ENCODE peak calls at places on chromosomes 1 and 21, in six cellular contexts. F, W, I, A, G and B are unnamed samples. For H3K4me1, the result is how much of the 10 kb centered on the place peaks cover.

GRCh38 chr21:43585924-43586411 is 73.3 kb downstream of the HSF2BP start:
- DNase-seq in F (peak), W (peak), I (peak), A (no peak), G (no peak), B (peak)

GRCh38 chr1:27513958-27514357 is 24.0 kb upstream of the WASF2 start:
- DNase-seq in F (no peak), W (no peak), I (no peak), A (no peak), G (peak), B (no peak)

GRCh38 chr21:37224861-37225260 is 42.3 kb downstream of the VPS26C start:
- DNase-seq in F (no peak), W (no peak), I (no peak), A (no peak), G (no peak), B (no peak)

GRCh38 chr1:96096138-96097011 is 625.2 kb upstream of the PTBP2 start:
- DNase-seq in F (no peak), W (no peak), I (no peak), A (no peak), G (no peak), B (no peak)

GRCh38 chr1:234925440-234926251 is 203.0 kb downstream of the TOMM20 start:
- DNase-seq in F (peak), W (no peak), I (peak), A (no peak), G (no peak), B (no peak)

GRCh38 chr1:157289424-157290105 is 151.4 kb upstream of the ETV3 start:
- DNase-seq in F (no peak), W (no peak), I (no peak), A (no peak), G (no peak), B (peak)

GRCh38 chr1:177975588-177976495 is 6.0 kb upstream of the SEC16B start:
- DNase-seq in F (no peak), W (no peak), I (no peak), A (no peak), G (no peak), B (no peak)

GRCh38 chr1:219119839-219120238 is 53.8 kb upstream of the LYPLAL1 start:
- DNase-seq in F (no peak), W (no peak), I (no peak), A (no peak), G (no peak), B (no peak)

GRCh38 chr1:162823771-162824525 is 33.4 kb downstream of the HSD17B7 start:
- DNase-seq in F (no peak), W (no peak), I (no peak), A (no peak), G (no peak), B (no peak)

GRCh38 chr21:17416139-17416538 is 96.7 kb upstream of the CXADR start:
- DNase-seq in F (no peak), W (no peak), I (no peak), A (no peak), G (no peak), B (no peak)

GRCh38 chr1:154730986-154731489 is 123.1 kb upstream of the ADAR start:
- DNase-seq in F (no peak), W (peak), I (no peak), A (no peak), G (no peak), B (no peak)

GRCh38 chr1:117698398-117699160 is 92.7 kb downstream of the TENT5C start:
- DNase-seq in F (no peak), W (no peak), I (no peak), A (no peak), G (no peak), B (peak)

GRCh38 chr1:221611930-221612777 is 129.7 kb downstream of the DUSP10 start:
- DNase-seq in F (peak), W (peak), I (peak), A (peak), G (peak), B (no peak)

GRCh38 chr1:233865902-233866301 is 38.6 kb upstream of the SLC35F3 start:
- DNase-seq in F (no peak), W (no peak), I (no peak), A (no peak), G (no peak), B (no peak)

GRCh38 chr1:27405074-27405473 is 12.7 kb downstream of the GPR3 start:
- DNase-seq in F (no peak), W (no peak), I (peak), A (no peak), G (no peak), B (no peak)

GRCh38 chr1:64242895-64243756 is 39.7 kb downstream of the UBE2U start:
- DNase-seq in F (peak), W (no peak), I (no peak), A (no peak), G (no peak), B (no peak)

DNA sequence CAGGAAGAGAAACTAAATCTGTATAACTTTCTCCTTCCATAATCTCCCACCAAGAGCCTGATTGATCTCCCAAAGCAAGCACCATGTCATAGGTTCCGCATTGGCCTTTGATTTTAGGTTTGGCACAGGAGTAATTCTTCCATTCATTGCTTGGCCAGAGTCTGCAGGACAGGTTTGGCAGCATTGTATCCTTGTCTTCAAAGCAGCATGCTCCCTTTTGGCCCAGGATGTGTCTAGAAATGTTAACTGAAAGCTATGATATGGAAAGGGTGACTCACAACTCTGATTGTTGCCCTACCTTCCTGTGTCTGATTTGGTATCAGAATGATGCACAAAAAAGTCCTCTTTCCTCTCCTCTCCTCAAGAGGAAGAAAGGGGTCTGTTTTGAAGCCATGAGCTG is 824.3 kb upstream of the PRMT6 start:
- DNase-seq in F (no peak), W (no peak), I (no peak), A (no peak), G (no peak), B (no peak)
- H3K4me1 ChIP-seq in F (under half), W (under half), I (under half), A (under half), G (under half), B (under half)

GRCh38 chr1:151056574-151056973 is 2.8 kb downstream of the CDC42SE1 start:
- DNase-seq in F (no peak), W (peak), I (no peak), A (peak), G (no peak), B (no peak)
- TF ChIP-seq POLR2AphosphoS5 in F (no peak), W (no peak), I (no peak), A (no peak), G (no peak), B (no peak)

GRCh38 chr1:41386190-41386518 is 24.9 kb downstream of the FOXO6 start:
- DNase-seq in F (no peak), W (no peak), I (no peak), A (no peak), G (no peak), B (no peak)

GRCh38 chr1:41382531-41383090 is 21.4 kb downstream of the FOXO6 start:
- DNase-seq in F (peak), W (peak), I (peak), A (no peak), G (no peak), B (no peak)

GRCh38 chr1:41383094-41383852 is 22.0 kb downstream of the FOXO6 start:
- DNase-seq in F (no peak), W (no peak), I (no peak), A (no peak), G (no peak), B (no peak)

GRCh38 chr1:41385398-41386189 is 24.4 kb downstream of the FOXO6 start:
- DNase-seq in F (no peak), W (peak), I (no peak), A (no peak), G (no peak), B (no peak)

DNA sequence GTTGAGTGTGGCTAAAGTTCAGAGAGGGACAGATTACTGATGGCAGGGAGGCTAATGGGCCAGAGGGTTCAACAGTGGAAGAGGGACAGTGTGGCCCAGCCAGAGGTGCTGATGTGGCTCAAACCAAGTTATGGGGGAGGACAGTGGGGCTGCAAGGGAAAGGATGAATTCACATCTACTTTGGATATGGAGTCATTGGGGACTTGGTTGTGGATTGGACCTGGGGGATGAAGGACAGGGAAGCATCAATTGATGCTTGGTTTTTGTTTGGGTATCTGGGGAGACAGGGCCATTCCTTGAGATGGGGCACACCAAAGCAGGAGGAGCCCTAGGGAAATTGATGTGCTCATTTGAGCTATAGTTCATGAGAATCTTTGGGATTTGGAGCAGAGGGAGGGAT is 23.3 kb downstream of the FOXO6 start:
- DNase-seq in F (no peak), W (no peak), I (no peak), A (no peak), G (no peak), B (no peak)
- H3K4me3 ChIP-seq in F (no peak), W (no peak), I (no peak), A (no peak), G (no peak), B (no peak)

GRCh38 chr1:31985430-31985829 is 28.2 kb upstream of the KHDRBS1 start:
- DNase-seq in F (no peak), W (no peak), I (no peak), A (no peak), G (no peak), B (no peak)
- H3K4me1 ChIP-seq in F (under half), W (under half), I (under half), A (under half), G (under half), B (under half)

GRCh38 chr1:93910305-93910704 is 1.1 kb upstream of the GCLM start:
- DNase-seq in F (no peak), W (no peak), I (no peak), A (no peak), G (no peak), B (no peak)

GRCh38 chr1:93907718-93908117 is 1.5 kb downstream of the GCLM start:
- DNase-seq in F (no peak), W (no peak), I (no peak), A (no peak), G (no peak), B (no peak)

GRCh38 chr1:93906480-93906879 is 2.8 kb downstream of the GCLM start:
- DNase-seq in F (no peak), W (no peak), I (no peak), A (no peak), G (no peak), B (no peak)

GRCh38 chr1:93908394-93909145 is 660 bp downstream of the GCLM start:
- DNase-seq in F (no peak), W (peak), I (peak), A (peak), G (peak), B (no peak)

GRCh38 chr1:93909146-93910050 is at the start of gene GCLM:
- DNase-seq in F (peak), W (peak), I (peak), A (peak), G (peak), B (peak)
- TF ChIP-seq POLR2AphosphoS5 in F (peak), W (peak), I (peak), A (peak), G (peak), B (peak)

DNA sequence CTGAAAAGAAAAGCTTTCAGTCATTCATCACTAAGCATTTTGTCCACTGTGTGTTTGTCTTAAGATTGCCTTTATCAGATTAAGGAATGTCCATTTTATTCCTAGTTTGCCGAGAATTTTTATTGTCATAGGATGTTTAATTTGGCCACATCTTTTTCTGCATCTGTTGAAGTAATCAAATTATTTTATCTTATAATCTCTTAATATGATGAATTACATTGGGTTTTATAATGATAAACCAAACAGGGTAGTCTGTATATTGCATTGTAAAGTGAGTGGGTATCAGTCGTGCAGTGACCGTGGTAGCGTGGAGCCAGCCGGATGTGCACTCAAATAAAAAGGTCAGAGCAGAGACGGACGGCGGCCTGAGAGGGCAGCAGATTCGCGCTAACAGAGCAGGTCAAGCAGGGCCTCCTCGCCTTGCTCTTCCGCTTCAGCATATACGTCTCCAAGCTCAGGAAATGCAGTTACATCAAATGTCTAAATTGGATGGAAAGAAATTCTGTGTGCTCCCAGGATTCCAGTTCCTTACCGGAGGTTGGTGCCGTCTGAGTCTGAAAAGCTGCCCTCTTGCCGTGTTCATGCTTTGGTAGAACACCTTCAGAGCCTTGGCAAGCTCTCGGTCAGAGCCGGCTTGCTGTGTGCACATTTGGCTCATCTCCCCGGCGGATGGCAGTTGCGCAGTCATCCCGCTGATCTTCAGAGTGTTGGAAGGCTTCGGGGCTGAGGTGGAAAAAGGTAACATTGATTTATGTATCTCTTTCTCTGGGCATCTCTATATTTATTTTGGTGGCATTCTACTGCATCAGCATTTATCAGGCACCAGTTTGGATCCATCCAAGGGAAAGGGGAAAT is 51.5 kb downstream of the SCCPDH start:
- DNase-seq in F (no peak), W (no peak), I (no peak), A (no peak), G (no peak), B (no peak)
- H3K4me3 ChIP-seq in F (no peak), W (no peak), I (no peak), A (no peak), G (no peak), B (no peak)